ENCODE peak calls at places on chromosomes 6 and 20, in four cellular contexts. Y is thyroid gland, U is Peyer's patch, P is testis. E is an unnamed sample. For H3K9me3, the result is how much of the 10 kb centered on the place peaks cover.

GRCh38 chr6:152356659-152357058 is 280.5 kb downstream of the SYNE1 start:
- DNase-seq in Y (no peak), U (no peak), P (no peak), E (no peak)

GRCh38 chr6:104995989-104996617 is 39.2 kb downstream of the LIN28B start:
- DNase-seq in Y (peak), U (no peak), P (no peak), E (no peak)

GRCh38 chr6:43120938-43121913 is 45.1 kb downstream of the PTK7 start:
- DNase-seq in Y (peak), U (no peak), P (peak), E (no peak)

GRCh38 chr6:105389543-105389942 is 13.3 kb downstream of the PREP start:
- DNase-seq in Y (no peak), U (no peak), P (no peak), E (no peak)

GRCh38 chr6:165417298-165417865 is 108.0 kb upstream of the C6orf118 start:
- DNase-seq in Y (no peak), U (no peak), P (no peak), E (no peak)

GRCh38 chr6:149129401-149130077 is 188.0 kb upstream of the TAB2 start:
- DNase-seq in Y (peak), U (no peak), P (no peak), E (peak)

GRCh38 chr6:34150766-34151165 is 4.9 kb upstream of the GRM4 start:
- DNase-seq in Y (no peak), U (no peak), P (no peak), E (no peak)

GRCh38 chr6:69796081-69796626 is 656 bp downstream of the LMBRD1 start:
- DNase-seq in Y (peak), U (peak), P (peak), E (no peak)

GRCh38 chr20:49901588-49901987 is 13.7 kb downstream of the SPATA2 start:
- DNase-seq in Y (no peak), U (no peak), P (no peak), E (no peak)

GRCh38 chr20:20362774-20363435 is 5.0 kb upstream of the INSM1 start:
- DNase-seq in Y (no peak), U (no peak), P (no peak), E (no peak)

GRCh38 chr6:24323632-24324337 is 34.1 kb downstream of the DCDC2 start:
- DNase-seq in Y (no peak), U (no peak), P (no peak), E (no peak)

GRCh38 chr6:89895273-89895874 is 1.1 kb downstream of the GJA10 start:
- DNase-seq in Y (no peak), U (no peak), P (peak), E (no peak)

GRCh38 chr6:5827061-5828037 is 179.4 kb downstream of the NRN1 start:
- DNase-seq in Y (no peak), U (no peak), P (no peak), E (no peak)

GRCh38 chr6:52514514-52514913 is 62.3 kb downstream of the TRAM2 start:
- DNase-seq in Y (no peak), U (no peak), P (no peak), E (no peak)

GRCh38 chr20:51966296-51966971 is 164.1 kb upstream of the SALL4 start:
- DNase-seq in Y (peak), U (peak), P (peak), E (peak)

GRCh38 chr6:75376347-75377024 is 91.9 kb upstream of the TMEM30A start:
- DNase-seq in Y (no peak), U (no peak), P (no peak), E (no peak)

GRCh38 chr6:53306819-53307347 is 41.9 kb downstream of the ELOVL5 start:
- DNase-seq in Y (no peak), U (no peak), P (no peak), E (no peak)

GRCh38 chr6:137002505-137002904 is 42.3 kb downstream of the IL20RA start:
- DNase-seq in Y (no peak), U (no peak), P (no peak), E (no peak)

DNA sequence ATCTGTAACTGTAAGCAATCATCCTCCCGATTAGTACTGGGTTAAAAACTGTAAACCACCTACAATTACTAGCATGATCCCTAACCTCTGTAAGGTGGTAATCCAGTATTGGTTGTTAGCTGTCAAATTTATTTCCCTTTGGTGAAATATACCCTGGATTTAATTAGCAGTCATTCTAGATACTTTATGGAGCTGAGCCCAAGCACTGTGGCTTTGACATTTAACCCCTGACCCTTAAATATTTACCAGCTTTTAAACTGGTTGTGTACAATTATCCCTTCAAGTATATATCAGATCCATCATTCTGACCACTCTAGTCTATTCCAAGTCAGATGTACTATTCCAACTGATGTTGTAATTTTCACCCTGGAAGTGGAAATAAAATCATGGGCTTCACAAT is 229.6 kb downstream of the FOXC1 start:
- DNase-seq in Y (no peak), U (no peak), P (no peak), E (no peak)
- H3K9me3 ChIP-seq in Y (under half), U (under half), P (under half), E (under half)

DNA sequence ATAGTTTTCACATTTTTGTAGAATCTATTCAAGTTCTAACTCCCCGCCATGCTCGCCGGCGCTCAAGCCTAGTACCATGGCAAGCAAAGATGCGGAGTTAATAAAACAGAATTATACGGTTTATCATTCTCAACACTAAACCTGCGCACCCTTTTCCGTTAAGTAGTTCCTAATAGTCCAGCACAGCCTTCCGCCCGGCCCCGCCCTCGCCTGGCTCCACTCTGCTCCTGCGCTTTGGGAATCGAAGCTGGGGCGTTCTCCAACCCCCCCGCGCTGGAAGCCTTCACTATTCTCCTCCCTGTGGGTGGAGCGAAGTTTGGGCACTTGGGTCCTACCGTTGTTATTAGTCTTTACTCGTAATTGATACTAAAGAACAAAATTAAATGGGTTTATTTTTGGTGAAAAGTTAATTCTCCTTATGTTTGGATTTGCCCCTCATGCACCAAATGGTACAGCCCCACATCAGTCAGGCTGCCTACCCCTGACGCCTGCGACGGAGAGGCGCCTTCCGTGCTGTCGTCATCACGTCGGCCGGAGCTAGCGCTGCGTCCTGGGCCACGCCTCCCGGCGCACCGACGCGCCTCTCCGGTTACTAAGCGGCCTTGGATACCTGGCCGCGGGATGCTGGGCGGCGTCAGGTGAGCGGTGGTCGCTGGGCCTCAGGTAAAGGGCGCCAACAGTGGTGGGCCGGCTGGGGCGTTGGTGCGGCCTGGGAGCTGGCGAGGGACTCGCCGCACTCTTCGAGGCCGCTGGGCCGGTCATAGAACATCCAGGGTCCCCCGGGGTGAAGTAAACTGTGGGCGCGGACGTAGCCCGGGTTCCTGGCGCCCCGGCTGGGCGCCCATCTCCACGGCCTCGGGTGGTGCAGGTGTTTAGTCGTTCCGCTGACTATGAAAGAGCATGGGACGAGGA is at the start of gene IFT52:
- DNase-seq in Y (peak), U (peak), P (peak), E (peak)
- TF ChIP-seq POLR2A in Y (no peak), U (peak), P (peak), E (no peak)

GRCh38 chr6:82488403-82488802 is 124.8 kb downstream of the TPBG start:
- DNase-seq in Y (no peak), U (no peak), P (no peak), E (no peak)
- H3K9me3 ChIP-seq in Y (under half), U (under half), P (under half), E (under half)

DNA sequence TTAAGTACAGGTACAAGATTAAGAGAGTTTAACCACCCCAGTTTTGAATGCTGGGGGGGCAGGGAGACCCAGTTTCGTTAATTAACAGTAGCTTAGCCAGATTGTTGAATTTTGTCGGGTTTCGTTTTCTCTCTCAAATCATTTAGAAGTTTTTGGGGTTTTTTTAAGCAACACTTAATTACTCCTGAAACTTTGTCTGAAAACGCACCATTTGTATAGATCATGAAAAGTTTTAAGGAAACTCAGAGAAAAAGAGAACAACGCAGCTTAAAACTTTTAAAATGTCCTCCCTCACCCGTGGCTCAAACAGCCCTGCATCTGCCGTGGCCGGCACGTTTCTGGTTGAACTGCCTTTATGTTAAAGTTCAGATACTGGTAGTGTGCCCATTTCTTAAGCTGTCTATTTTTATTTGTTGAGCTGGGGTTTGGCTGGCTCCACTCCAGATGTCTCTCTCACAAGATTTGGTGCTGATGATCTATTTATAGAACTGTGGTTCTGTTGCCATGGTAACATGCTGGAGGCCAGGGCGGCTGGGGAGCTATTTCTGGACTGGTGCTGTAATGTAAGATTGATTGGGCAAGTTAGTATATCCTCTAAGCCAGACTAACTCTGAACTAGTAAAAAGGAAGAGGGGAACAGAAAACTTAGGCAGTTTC is 55.1 kb downstream of the GNAS start:
- DNase-seq in Y (peak), U (peak), P (peak), E (peak)
- TF ChIP-seq POLR2A in Y (no peak), U (no peak), P (no peak), E (no peak)

DNA sequence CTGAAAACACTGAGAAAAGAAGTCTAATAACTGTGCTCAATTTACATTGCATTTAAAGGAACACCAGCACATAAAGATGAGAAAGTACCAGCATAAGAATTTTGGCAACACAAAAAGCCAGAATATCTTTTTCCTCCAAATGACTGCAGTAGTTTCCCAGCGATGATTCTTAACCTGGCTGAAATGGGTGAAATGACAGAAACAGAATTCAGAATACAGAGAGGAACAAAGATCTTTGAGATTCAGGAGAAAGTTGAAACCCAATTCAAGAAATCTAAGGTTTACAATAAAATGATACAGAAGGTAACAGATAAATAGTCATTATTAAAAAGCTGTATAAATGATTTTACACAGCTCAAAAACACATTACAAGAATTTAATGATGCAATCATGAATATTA is 197.0 kb upstream of the EYS start:
- DNase-seq in Y (no peak), U (no peak), P (no peak), E (no peak)
- H3K9me3 ChIP-seq in Y (under half), U (under half), P (under half), E (under half)

DNA sequence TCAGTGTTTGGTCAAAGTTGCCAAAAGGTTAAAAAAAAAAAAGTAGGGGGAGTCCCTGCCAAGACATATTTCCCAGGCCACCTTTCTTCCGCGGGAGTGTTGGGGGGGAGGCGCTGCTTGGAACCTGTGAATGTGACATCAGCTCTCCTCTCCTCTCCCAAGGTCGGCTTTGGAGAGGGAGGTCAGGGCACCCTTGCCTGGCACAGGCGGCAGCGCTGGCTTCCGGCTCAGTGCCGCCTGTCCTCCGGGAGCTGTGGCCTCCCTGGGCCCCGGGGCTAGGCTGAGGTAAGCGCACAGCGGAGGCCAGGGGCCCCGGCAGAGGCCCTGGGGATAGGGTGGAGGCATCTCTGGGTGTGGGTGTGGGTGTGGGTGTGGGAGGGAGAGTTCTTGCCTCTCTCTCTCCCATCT is 1.9 kb upstream of the EDN1 start:
- DNase-seq in Y (no peak), U (no peak), P (peak), E (no peak)
- TF ChIP-seq POLR2A in Y (no peak), U (no peak), P (no peak), E (no peak)

DNA sequence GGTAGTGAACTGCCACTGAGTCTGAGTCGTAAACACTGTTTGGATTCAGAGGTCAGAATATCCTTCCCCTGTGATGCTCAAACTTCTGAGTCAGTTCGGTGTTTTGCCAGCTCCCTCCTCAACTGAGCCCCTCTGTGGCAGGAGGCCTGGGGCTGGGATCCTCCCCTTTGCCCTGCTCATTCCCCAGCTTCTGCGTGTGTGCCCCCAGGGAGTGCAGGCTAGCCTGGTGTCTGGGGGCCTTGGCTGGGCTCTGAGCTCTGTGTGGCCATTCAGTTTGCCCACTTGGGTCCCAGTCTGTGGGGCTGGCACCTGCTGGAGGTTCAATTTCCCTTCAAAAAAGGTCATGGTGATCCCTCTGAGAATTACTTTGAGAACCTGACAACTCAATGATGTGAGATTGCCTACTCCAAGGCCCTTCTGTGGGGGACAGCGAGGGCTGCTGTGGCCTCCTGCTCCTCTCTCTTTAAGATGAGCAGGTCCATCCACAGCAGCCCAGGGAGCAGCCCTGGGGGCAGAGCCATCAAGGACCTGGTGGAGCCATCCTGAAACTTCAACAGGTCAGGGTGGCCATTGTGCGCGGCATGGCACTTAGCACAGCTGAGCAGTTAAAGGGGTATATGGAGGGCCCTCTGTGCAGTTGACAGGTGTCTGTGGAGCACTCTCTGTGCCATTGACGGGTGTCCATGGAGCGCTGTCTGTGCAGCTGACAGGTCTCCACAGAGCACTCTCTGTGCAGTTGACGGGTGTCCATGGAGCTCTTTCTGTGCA is 147.3 kb downstream of the SYCP2 start:
- DNase-seq in Y (no peak), U (no peak), P (no peak), E (peak)
- H3K9me3 ChIP-seq in Y (under half), U (under half), P (under half), E (under half)

GRCh38 chr20:2103454-2104153 is 2.0 kb downstream of the STK35 start:
- DNase-seq in Y (peak), U (no peak), P (no peak), E (no peak)

GRCh38 chr20:2102585-2103453 is 1.2 kb downstream of the STK35 start:
- DNase-seq in Y (peak), U (peak), P (peak), E (peak)

GRCh38 chr20:2101057-2101934 is at the start of gene STK35:
- DNase-seq in Y (peak), U (no peak), P (peak), E (no peak)

GRCh38 chr20:2104236-2104635 is 2.6 kb downstream of the STK35 start:
- DNase-seq in Y (no peak), U (no peak), P (no peak), E (no peak)

DNA sequence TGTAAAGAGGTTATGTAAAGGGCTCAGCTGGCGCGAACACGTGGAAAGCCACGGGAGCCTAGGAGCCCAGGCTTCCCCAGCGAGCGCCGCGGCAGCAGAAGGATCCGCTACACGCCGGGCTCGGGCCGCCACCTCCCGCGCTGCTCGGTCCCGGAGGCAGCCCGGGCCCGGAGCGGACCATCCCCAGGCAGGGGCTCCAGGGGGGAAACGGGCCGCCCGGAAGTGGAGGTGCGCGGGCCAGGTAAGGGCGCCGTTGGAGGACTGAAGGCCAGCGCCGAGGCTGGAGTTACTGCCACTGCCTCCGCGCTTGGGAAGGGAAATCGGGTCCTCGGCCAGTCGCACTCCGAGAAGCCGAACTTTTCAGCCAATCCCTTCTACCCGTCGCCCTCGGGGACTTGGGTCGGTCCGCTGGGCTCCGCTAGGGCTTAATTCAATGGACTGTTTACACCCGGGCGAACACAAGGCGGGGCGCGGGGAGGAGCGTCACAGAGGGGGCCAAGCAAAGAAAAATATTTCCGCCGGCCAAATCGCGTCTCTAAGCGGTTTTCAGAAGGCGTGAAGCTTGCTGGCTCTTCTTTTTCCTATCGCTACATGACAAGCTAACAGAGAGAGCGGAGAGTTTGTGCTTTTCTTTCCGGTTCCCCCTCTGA is 433 bp downstream of the STK35 start:
- DNase-seq in Y (peak), U (peak), P (peak), E (peak)
- TF ChIP-seq POLR2A in Y (no peak), U (peak), P (no peak), E (peak)

DNA sequence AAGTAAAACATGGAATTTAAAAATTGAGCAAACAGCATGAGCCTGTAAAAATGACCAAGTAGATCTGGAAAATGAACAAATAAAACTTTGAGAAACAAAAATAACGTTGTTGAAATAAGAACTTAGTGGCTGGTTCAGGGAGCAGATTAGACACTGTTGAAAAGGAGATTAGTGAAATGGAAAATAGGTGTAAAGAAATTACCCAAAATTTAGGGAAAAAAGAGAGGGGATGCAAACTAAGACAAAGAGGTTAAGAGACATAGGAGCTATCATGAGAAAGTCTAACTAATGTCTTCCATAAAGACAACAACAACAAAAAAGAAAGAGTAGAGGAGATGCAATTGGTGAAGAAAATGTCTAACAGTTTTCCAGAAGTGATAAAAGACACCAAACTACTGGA is 29.0 kb downstream of the APCDD1L start:
- DNase-seq in Y (no peak), U (no peak), P (no peak), E (no peak)
- H3K9me3 ChIP-seq in Y (under half), U (under half), P (under half), E (under half)

GRCh38 chr20:5535211-5535756 is 214.9 kb upstream of the SHLD1 start:
- DNase-seq in Y (no peak), U (no peak), P (no peak), E (no peak)

GRCh38 chr20:5539656-5540055 is 210.5 kb upstream of the SHLD1 start:
- DNase-seq in Y (no peak), U (no peak), P (no peak), E (no peak)

GRCh38 chr20:5544175-5544574 is 206.0 kb upstream of the SHLD1 start:
- DNase-seq in Y (no peak), U (no peak), P (no peak), E (no peak)

GRCh38 chr20:5544702-5545101 is 205.5 kb upstream of the SHLD1 start:
- DNase-seq in Y (no peak), U (no peak), P (no peak), E (no peak)

DNA sequence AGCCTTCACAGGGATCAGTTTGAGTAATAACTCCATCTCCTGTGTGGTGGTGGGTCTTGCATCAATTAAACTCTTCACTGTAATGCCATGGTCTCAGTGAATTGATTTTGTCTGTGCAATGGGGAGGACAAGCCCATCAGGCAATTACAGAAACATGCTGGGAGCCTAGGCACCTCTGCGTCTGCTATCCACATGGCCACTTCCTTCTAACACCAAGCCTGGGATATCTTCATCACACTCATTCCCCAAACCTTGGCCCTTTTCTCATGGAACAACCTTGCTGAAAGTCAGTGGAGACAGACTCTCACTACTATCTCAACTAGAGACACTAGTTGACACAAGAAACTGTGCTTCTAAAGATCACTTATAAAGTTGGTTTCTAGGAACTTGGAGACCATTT is 210.1 kb upstream of the SHLD1 start:
- DNase-seq in Y (no peak), U (no peak), P (no peak), E (no peak)
- TF ChIP-seq POLR2A in Y (no peak), U (no peak), P (no peak), E (no peak)

E was measured in heart left ventricle.